ENCODE peak calls at places on chromosomes 16 and 17, in six cellular contexts. M, N, C, L, O and U are unnamed samples.

GRCh38 chr17:41777579-41778188 is 8.8 kb downstream of the JUP start:
- DNase-seq in M (no peak), N (peak), C (no peak), L (no peak), O (peak), U (peak)

GRCh38 chr17:80474231-80474932 is 2.0 kb downstream of the NPTX1 start:
- DNase-seq in M (peak), N (peak), C (no peak), L (no peak), O (no peak), U (no peak)

GRCh38 chr17:83085103-83085502 is 5.7 kb downstream of the METRNL start:
- DNase-seq in M (no peak), N (no peak), C (no peak), L (no peak), O (no peak), U (no peak)

GRCh38 chr16:71746442-71747046 is 22.0 kb upstream of the PHLPP2 start:
- DNase-seq in M (peak), N (no peak), C (no peak), L (no peak), O (no peak), U (no peak)

GRCh38 chr16:19879241-19879792 is 5.3 kb downstream of the GPRC5B start:
- DNase-seq in M (no peak), N (peak), C (no peak), L (no peak), O (peak), U (no peak)

GRCh38 chr17:13869301-13869700 is 200.0 kb upstream of the COX10 start:
- DNase-seq in M (no peak), N (no peak), C (no peak), L (no peak), O (no peak), U (no peak)

GRCh38 chr17:45129426-45129939 is 2.8 kb downstream of the PLCD3 start:
- DNase-seq in M (peak), N (no peak), C (no peak), L (no peak), O (no peak), U (no peak)

GRCh38 chr16:59941581-59941980 is 1207.5 kb upstream of the GOT2 start:
- DNase-seq in M (no peak), N (no peak), C (no peak), L (no peak), O (no peak), U (no peak)

GRCh38 chr16:86520317-86521210 is 10.2 kb downstream of the FOXF1 start:
- DNase-seq in M (no peak), N (no peak), C (no peak), L (no peak), O (no peak), U (no peak)

GRCh38 chr16:2686912-2687507 is 4.7 kb downstream of the KCTD5 start:
- DNase-seq in M (no peak), N (peak), C (no peak), L (no peak), O (no peak), U (no peak)

GRCh38 chr17:50062323-50063243 is 6.7 kb downstream of the ITGA3 start:
- DNase-seq in M (no peak), N (no peak), C (no peak), L (no peak), O (no peak), U (peak)

GRCh38 chr16:74734361-74735161 is 33.9 kb upstream of the MLKL start:
- DNase-seq in M (no peak), N (no peak), C (no peak), L (no peak), O (no peak), U (no peak)

GRCh38 chr16:66188786-66189725 is 177.4 kb upstream of the CDH5 start:
- DNase-seq in M (no peak), N (no peak), C (no peak), L (no peak), O (no peak), U (no peak)

GRCh38 chr16:73240928-73241327 is 193.0 kb upstream of the ZFHX3 start:
- DNase-seq in M (no peak), N (no peak), C (no peak), L (no peak), O (peak), U (no peak)

GRCh38 chr17:72342582-72343527 is 222.0 kb downstream of the SOX9 start:
- DNase-seq in M (no peak), N (peak), C (no peak), L (no peak), O (no peak), U (no peak)

GRCh38 chr17:30113213-30113612 is 3.4 kb upstream of the NSRP1 start:
- DNase-seq in M (no peak), N (no peak), C (no peak), L (no peak), O (peak), U (no peak)

GRCh38 chr16:84362410-84362809 is 5.9 kb upstream of the ATP2C2 start:
- DNase-seq in M (no peak), N (peak), C (no peak), L (no peak), O (peak), U (no peak)

GRCh38 chr17:29836643-29837042 is 93.4 kb downstream of the SSH2 start:
- DNase-seq in M (no peak), N (no peak), C (no peak), L (no peak), O (no peak), U (no peak)

GRCh38 chr17:75319818-75320691 is 30.8 kb upstream of the SLC25A19 start:
- DNase-seq in M (no peak), N (no peak), C (no peak), L (no peak), O (no peak), U (no peak)

GRCh38 chr16:89621136-89621697 is 7.8 kb downstream of the DPEP1 start:
- DNase-seq in M (no peak), N (no peak), C (no peak), L (no peak), O (no peak), U (no peak)

GRCh38 chr16:28085376-28086171 is 22.1 kb upstream of the GSG1L start:
- DNase-seq in M (no peak), N (no peak), C (no peak), L (no peak), O (no peak), U (no peak)

GRCh38 chr17:19539040-19539399 is 5.4 kb downstream of the SLC47A1 start:
- DNase-seq in M (no peak), N (peak), C (no peak), L (no peak), O (no peak), U (no peak)

GRCh38 chr17:80187090-80187489 is 17.3 kb downstream of the CARD14 start:
- DNase-seq in M (no peak), N (no peak), C (no peak), L (no peak), O (no peak), U (no peak)

GRCh38 chr17:50184057-50184456 is 17.4 kb downstream of the COL1A1 start:
- DNase-seq in M (peak), N (no peak), C (no peak), L (no peak), O (no peak), U (no peak)

GRCh38 chr17:71338396-71338795 is 782.4 kb upstream of the SOX9 start:
- DNase-seq in M (no peak), N (no peak), C (no peak), L (no peak), O (no peak), U (no peak)

GRCh38 chr17:6102615-6103014 is 32.4 kb downstream of the WSCD1 start:
- DNase-seq in M (no peak), N (no peak), C (no peak), L (no peak), O (no peak), U (no peak)

GRCh38 chr17:65667656-65668055 is 106.2 kb upstream of the AXIN2 start:
- DNase-seq in M (no peak), N (no peak), C (no peak), L (no peak), O (no peak), U (no peak)

GRCh38 chr17:77489898-77490265 is 349.1 kb downstream of the SEC14L1 start:
- DNase-seq in M (no peak), N (peak), C (no peak), L (no peak), O (no peak), U (no peak)

GRCh38 chr16:84532855-84533486 is 28.5 kb upstream of the MEAK7 start:
- DNase-seq in M (no peak), N (no peak), C (no peak), L (no peak), O (no peak), U (no peak)

GRCh38 chr16:73956592-73957495 is 339.8 kb upstream of the PSMD7 start:
- DNase-seq in M (no peak), N (peak), C (no peak), L (no peak), O (peak), U (no peak)

GRCh38 chr16:2480948-2481347 is 6.0 kb downstream of the TBC1D24 start:
- DNase-seq in M (no peak), N (no peak), C (no peak), L (no peak), O (no peak), U (no peak)

GRCh38 chr17:5618511-5618910 is 34.2 kb upstream of the NLRP1 start:
- DNase-seq in M (no peak), N (no peak), C (no peak), L (no peak), O (peak), U (no peak)

GRCh38 chr17:77072670-77073069 is 68.1 kb upstream of the SEC14L1 start:
- DNase-seq in M (no peak), N (no peak), C (no peak), L (no peak), O (no peak), U (no peak)

GRCh38 chr17:72116692-72117469 is 3.9 kb upstream of the SOX9 start:
- DNase-seq in M (no peak), N (peak), C (no peak), L (no peak), O (no peak), U (no peak)

GRCh38 chr17:927611-928461 is 51.7 kb downstream of the NXN start:
- DNase-seq in M (no peak), N (no peak), C (no peak), L (no peak), O (no peak), U (no peak)

GRCh38 chr17:31935512-31935911 is 1.3 kb upstream of the SUZ12 start:
- DNase-seq in M (no peak), N (no peak), C (no peak), L (no peak), O (no peak), U (no peak)

GRCh38 chr17:29116652-29117439 is 63.4 kb downstream of the MYO18A start:
- DNase-seq in M (peak), N (peak), C (peak), L (peak), O (peak), U (no peak)